ENCODE peak calls at places on chromosomes 7 and 10, in six cellular contexts. O is neural progenitor cell, T is colonic mucosa, X is IMR-90, E is astrocyte, V is H9. W is an unnamed sample. For H3K4me1, the result is how much of the 10 kb centered on the place peaks cover.

GRCh38 chr7:149772236-149772820 is 1.1 kb downstream of the ZNF467 start:
- DNase-seq in T (peak), E (no peak), V (peak), X (no peak), O (peak), W (peak)

GRCh38 chr10:11160982-11161554 is 143.4 kb downstream of the CELF2 start:
- DNase-seq in O (no peak), T (no peak), X (no peak), E (no peak), V (no peak), W (no peak)

GRCh38 chr7:79281406-79281805 is 172.1 kb downstream of the MAGI2 start:
- DNase-seq in X (no peak), V (no peak), E (no peak), T (no peak), O (no peak), W (no peak)

GRCh38 chr10:11875183-11875498 is 52.0 kb downstream of the PROSER2 start:
- DNase-seq in E (no peak), X (peak), V (peak), O (no peak), T (no peak), W (peak)

GRCh38 chr7:140317597-140317996 is 80.7 kb downstream of the SLC37A3 start:
- DNase-seq in E (no peak), V (no peak), T (no peak), X (no peak), O (no peak), W (no peak)

GRCh38 chr7:55100962-55101327 is 82.1 kb downstream of the EGFR start:
- DNase-seq in O (no peak), T (no peak), X (no peak), E (no peak), V (no peak), W (no peak)

GRCh38 chr10:103416436-103417147 is 20.2 kb downstream of the PDCD11 start:
- DNase-seq in O (peak), X (peak), V (no peak), T (peak), E (peak), W (peak)

GRCh38 chr7:142104550-142105527 is 6.7 kb upstream of the MGAM2 start:
- DNase-seq in T (peak), V (no peak), E (no peak), X (no peak), O (no peak), W (no peak)

GRCh38 chr7:125383324-125383723 is 453.7 kb upstream of the POT1 start:
- DNase-seq in O (no peak), E (no peak), V (no peak), T (no peak), X (no peak), W (no peak)

GRCh38 chr10:65894379-65894778 is 1031.5 kb upstream of the LRRTM3 start:
- DNase-seq in V (no peak), X (no peak), T (no peak), O (no peak), E (no peak), W (no peak)

GRCh38 chr10:97640868-97641811 is 669 bp downstream of the PI4K2A start:
- DNase-seq in O (peak), E (peak), T (peak), X (peak), V (peak), W (peak)

GRCh38 chr7:99788554-99788953 is 4.6 kb upstream of the CYP3A4 start:
- DNase-seq in X (no peak), E (no peak), T (no peak), O (no peak), V (no peak), W (no peak)

GRCh38 chr10:35335133-35335532 is 1.2 kb upstream of the CCNY start:
- DNase-seq in X (peak), V (no peak), E (peak), O (no peak), T (peak), W (no peak)

DNA sequence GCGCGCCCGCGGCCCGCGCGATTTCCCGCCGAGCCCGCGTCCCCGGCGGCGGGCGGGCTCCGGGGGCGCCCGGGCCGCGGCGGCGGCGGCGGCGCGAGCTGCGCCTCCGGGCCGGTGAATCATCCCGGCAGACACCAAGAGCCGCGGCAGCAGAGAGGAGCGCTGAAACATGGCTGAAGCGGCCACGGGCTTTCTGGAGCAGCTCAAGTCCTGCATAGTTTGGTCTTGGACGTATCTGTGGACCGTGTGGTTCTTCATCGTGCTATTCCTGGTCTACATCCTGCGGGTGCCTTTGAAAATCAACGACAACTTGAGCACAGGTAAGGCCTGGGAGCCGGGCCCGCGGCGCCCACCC is at the start of gene ST7:
- DNase-seq in O (peak), E (peak), V (peak), X (peak), T (peak), W (peak)
- H3K9ac ChIP-seq in O (peak), E (peak), V (peak), X (peak), T (peak), W (peak)

DNA sequence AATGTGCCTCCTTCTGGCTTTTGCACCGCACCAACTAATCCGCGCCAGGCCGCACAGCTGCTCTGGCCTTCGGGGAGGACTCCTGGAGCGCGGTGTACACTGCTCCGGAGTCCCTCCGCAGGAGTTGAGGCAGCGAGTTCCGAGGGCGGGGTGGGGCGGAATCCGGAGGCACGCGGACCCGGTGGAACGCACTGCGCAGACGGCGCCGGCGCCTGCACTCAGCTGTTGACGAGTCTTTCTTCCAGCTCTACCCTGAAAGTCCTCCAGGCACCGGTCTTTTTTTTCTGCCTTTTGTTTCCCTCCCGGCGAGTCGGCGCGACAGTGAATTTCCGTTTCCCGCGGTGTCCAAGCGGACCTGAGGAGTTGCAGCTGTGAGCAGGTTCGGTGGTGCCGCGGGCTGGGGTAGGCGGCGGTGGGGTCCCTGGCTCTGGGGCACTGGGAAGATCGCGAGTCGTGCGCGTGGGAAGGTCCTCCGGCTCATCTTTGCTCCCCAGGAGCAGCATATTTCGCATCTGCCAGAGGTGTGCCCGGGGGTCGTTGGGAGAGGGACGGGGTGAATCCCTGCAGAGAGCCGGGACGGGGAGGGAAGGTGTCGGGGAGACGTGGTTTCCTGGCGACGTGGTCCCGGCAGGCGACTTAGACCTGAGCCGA is 44.1 kb downstream of the SFTPD start:
- DNase-seq in E (peak), T (peak), V (peak), X (peak), O (peak), W (peak)
- H3K4me1 ChIP-seq in E (under half), T (under half), V (under half), X (under half), O (under half), W (under half)

GRCh38 chr7:77415474-77415821 is 701 bp downstream of the GSAP start:
- DNase-seq in O (peak), T (peak), V (no peak), E (no peak), X (no peak), W (no peak)
- H3K9ac ChIP-seq in O (no peak), T (peak), V (no peak), E (peak), X (peak), W (no peak)

DNA sequence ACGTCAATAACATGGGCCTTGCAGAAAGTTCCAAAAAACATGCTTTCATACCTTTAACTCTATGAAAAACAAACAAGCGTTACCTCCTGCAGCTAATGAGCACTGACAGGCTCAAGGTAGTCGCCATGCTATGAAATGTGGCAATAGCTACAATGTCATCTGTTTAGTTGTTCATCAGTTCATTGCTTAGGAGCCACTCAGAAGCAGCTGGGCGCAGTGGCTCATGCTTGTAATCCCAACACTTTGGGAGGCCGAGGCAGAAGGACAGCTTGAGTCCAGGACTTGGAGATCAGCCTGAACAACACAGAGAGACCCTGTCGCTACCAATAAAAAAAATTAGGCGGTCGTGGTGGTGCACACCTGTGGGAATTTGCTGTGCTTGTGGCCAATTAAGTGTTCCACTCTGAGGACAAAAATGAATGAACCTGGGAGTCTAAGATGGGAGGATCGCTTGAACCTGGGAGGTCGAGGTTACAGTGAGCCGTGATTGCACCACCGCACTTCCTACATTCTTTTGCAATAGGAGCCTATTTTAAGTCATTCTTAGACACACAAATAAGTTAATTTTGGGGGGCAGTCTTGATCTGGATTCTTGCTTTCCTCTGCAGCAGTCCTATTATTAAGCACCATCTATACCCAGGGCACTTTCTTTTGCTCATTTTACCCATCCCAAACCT is 276.2 kb upstream of the KLF14 start:
- DNase-seq in T (no peak), X (no peak), E (no peak), O (no peak), V (no peak), W (peak)
- H3K4me1 ChIP-seq in T (under half), X (under half), E (under half), O (under half), V (under half), W (under half)

GRCh38 chr10:31603245-31604087 is 284.4 kb downstream of the ZEB1 start:
- DNase-seq in O (peak), E (peak), X (peak), V (peak), T (peak), W (peak)
- H3K9ac ChIP-seq in O (no peak), E (peak), X (peak), V (peak), T (peak), W (peak)

DNA sequence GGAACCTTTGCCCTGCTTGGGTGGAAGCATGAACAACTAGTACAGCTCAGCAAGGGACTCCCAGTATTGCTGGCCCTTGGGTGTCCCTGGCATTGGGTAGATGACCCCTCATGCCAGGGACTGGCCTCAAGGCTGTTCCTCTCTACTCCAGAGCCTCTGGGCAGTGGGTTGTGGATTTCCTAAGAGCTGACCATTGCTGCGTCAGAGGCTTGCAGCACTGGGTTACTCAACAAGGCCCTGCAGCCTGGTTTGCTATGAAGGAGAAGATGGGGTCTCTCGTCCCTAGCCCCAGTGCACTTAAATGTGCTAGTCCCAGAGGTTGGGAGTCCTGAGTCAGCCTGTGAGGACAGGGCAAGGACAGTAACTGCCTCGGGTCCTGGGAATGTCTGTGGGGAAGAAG is 2.5 kb downstream of the VSIR start:
- DNase-seq in X (no peak), E (no peak), V (no peak), T (no peak), O (no peak), W (no peak)
- H3K4me1 ChIP-seq in X (half or more), E (under half), V (under half), T (under half), O (under half), W (under half)

DNA sequence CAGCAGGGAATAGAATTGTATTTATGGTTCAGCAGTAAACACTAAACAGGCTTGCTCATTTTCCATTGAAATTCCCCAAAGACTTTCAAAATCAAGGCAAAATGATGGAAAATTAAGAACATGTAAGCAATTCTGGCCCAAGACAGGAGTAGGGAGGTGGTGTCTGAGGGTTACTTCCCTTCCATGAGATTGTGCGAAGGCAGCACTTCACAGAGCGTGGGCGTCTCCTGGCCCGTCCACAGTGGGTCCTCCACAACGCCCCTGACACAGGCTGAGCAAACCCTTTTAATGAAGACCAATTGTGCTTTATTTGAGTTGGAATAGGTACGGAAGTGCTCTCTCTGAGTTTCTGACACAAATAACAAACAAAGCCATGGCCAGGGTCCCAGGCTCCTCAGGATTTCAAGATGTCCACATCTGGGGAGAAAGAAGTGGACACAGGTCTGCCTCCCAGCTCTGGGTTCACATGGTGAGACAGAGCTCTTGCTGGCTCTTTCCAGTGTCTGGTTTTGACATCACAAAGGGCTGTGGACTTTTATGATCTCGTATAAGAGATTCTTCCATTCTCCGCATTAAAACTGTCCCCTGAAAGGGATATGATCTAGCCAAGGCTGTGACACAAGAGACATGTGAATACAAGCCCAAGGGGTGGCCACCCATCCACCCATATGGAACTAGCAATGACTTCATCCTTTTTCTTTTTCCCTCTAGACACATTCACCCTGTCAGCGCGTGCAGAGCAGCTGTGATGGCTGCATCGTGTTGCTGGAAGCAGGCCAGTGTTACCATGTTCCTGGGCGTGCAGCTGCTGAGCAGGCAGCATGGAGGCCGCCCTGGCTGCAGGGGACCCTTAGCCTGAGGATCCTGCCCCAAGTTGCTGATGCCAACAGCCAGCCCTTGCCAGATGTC is 145.7 kb downstream of the ADAM12 start:
- DNase-seq in V (no peak), X (peak), E (peak), T (no peak), O (no peak), W (no peak)
- H3K9ac ChIP-seq in V (no peak), X (no peak), E (peak), T (no peak), O (no peak), W (no peak)

DNA sequence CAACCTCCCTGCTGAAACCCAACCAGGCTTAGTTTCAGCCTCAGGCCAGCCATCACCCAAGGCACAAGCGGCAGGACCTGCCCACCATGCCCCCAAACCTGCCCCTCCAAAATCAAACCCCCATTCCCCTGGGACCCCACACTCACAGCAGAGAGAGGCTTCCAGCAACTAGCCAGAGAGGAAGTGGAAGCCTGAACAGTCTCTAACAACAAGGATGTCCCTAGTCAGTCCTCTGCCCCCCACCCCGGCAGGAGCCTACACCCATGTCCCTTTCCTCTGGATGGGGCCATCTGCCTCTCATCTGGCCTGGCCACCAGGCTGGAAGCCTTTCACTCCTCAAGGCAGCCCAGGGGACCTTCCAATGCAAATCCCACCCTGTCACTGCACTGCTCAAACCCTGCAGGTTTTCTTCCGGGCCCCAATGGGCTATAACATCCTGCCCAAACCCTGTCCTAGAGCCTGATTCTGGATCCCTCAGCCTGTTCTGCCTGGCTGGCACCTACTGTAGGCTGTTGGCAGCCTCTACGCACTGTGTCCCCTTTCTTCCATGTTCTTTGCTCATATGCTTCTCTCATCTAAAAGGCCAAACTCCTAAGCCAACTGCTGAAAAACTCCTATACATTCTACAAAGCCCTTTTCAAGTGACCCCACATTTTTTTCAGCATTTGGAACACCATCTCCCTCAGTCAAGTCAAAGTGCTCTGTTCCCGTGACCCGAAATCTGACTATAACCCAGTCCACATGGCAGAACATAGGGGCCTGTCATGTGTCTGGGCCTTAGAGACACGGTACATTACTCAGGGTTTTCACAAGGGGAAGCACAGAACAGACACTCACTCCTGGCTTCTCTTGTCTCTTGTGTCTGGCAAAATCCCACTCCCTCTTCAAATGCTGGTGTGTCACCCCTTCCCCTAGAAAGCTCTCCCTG is 253.3 kb downstream of the TNS3 start:
- DNase-seq in V (no peak), E (no peak), X (no peak), O (no peak), T (no peak), W (no peak)
- H3K4me1 ChIP-seq in V (under half), E (under half), X (under half), O (under half), T (under half), W (under half)

W was measured in endodermal cell.